ENCODE peak calls at places on chromosomes 11 and 22, in seven cellular contexts. One of them, this sample, is unnamed.

GRCh38 chr11:120211522-120212258 is 858 bp downstream of the OAF start:
- DNase-seq in heart left ventricle: peak
- DNase-seq in ovary: no peak
- DNase-seq in HCT116: no peak
- DNase-seq in lower leg skin: no peak
- DNase-seq in A549: no peak
- DNase-seq in GM12891: no peak
- DNase-seq in this sample: no peak

GRCh38 chr11:70415642-70416395 is 17.5 kb downstream of the CTTN start:
- DNase-seq in heart left ventricle: no peak
- DNase-seq in ovary: no peak
- DNase-seq in HCT116: no peak
- DNase-seq in lower leg skin: no peak
- DNase-seq in A549: no peak
- DNase-seq in GM12891: no peak
- DNase-seq in this sample: no peak

GRCh38 chr22:19880786-19881569 is 26.3 kb upstream of the GNB1L start:
- DNase-seq in heart left ventricle: peak
- DNase-seq in ovary: peak
- DNase-seq in HCT116: peak
- DNase-seq in lower leg skin: no peak
- DNase-seq in A549: peak
- DNase-seq in GM12891: peak
- DNase-seq in this sample: peak

GRCh38 chr11:60854140-60854846 is 1.5 kb downstream of the PTGDR2 start:
- DNase-seq in heart left ventricle: no peak
- DNase-seq in ovary: no peak
- DNase-seq in HCT116: no peak
- DNase-seq in lower leg skin: no peak
- DNase-seq in A549: no peak
- DNase-seq in GM12891: no peak
- DNase-seq in this sample: no peak

GRCh38 chr22:27372969-27373670 is 428.4 kb downstream of the MN1 start:
- DNase-seq in heart left ventricle: no peak
- DNase-seq in ovary: no peak
- DNase-seq in HCT116: no peak
- DNase-seq in lower leg skin: no peak
- DNase-seq in A549: no peak
- DNase-seq in GM12891: no peak
- DNase-seq in this sample: no peak

GRCh38 chr11:5007561-5007960 is 12.9 kb downstream of the OR51L1 start:
- DNase-seq in heart left ventricle: no peak
- DNase-seq in ovary: no peak
- DNase-seq in HCT116: no peak
- DNase-seq in lower leg skin: no peak
- DNase-seq in A549: no peak
- DNase-seq in GM12891: no peak
- DNase-seq in this sample: no peak

GRCh38 chr11:9774109-9774508 is 110.2 kb downstream of the SWAP70 start:
- DNase-seq in heart left ventricle: no peak
- DNase-seq in ovary: no peak
- DNase-seq in HCT116: no peak
- DNase-seq in lower leg skin: no peak
- DNase-seq in A549: no peak
- DNase-seq in GM12891: no peak
- DNase-seq in this sample: no peak

GRCh38 chr11:69949327-69949726 is 128.8 kb upstream of the ANO1 start:
- DNase-seq in heart left ventricle: no peak
- DNase-seq in ovary: no peak
- DNase-seq in HCT116: peak
- DNase-seq in lower leg skin: no peak
- DNase-seq in A549: peak
- DNase-seq in GM12891: no peak
- DNase-seq in this sample: peak

GRCh38 chr11:33869511-33870422 is 22.1 kb downstream of the LMO2 start:
- DNase-seq in heart left ventricle: peak
- DNase-seq in ovary: no peak
- DNase-seq in HCT116: no peak
- DNase-seq in lower leg skin: no peak
- DNase-seq in A549: no peak
- DNase-seq in GM12891: peak
- DNase-seq in this sample: peak

GRCh38 chr22:47568700-47569099 is 806.2 kb downstream of the TBC1D22A start:
- DNase-seq in heart left ventricle: no peak
- DNase-seq in ovary: no peak
- DNase-seq in HCT116: no peak
- DNase-seq in lower leg skin: no peak
- DNase-seq in A549: no peak
- DNase-seq in GM12891: no peak
- DNase-seq in this sample: no peak

GRCh38 chr22:42645938-42646568 is 3.1 kb downstream of the CYB5R3 start:
- DNase-seq in heart left ventricle: no peak
- DNase-seq in ovary: no peak
- DNase-seq in HCT116: no peak
- DNase-seq in lower leg skin: no peak
- DNase-seq in A549: no peak
- DNase-seq in GM12891: no peak
- DNase-seq in this sample: no peak

GRCh38 chr11:120302001-120302805 is 22.9 kb upstream of the TLCD5 start:
- DNase-seq in heart left ventricle: no peak
- DNase-seq in ovary: no peak
- DNase-seq in HCT116: no peak
- DNase-seq in lower leg skin: peak
- DNase-seq in A549: no peak
- DNase-seq in GM12891: no peak
- DNase-seq in this sample: no peak

GRCh38 chr22:19884161-19884953 is 29.7 kb upstream of the GNB1L start:
- DNase-seq in heart left ventricle: no peak
- DNase-seq in ovary: no peak
- DNase-seq in HCT116: no peak
- DNase-seq in lower leg skin: no peak
- DNase-seq in A549: no peak
- DNase-seq in GM12891: no peak
- DNase-seq in this sample: no peak

GRCh38 chr11:61028135-61028729 is 56.8 kb downstream of the CD6 start:
- DNase-seq in heart left ventricle: no peak
- DNase-seq in ovary: no peak
- DNase-seq in HCT116: no peak
- DNase-seq in lower leg skin: no peak
- DNase-seq in A549: no peak
- DNase-seq in GM12891: no peak
- DNase-seq in this sample: no peak

GRCh38 chr11:45362636-45363035 is 76.5 kb upstream of the SYT13 start:
- DNase-seq in heart left ventricle: no peak
- DNase-seq in ovary: no peak
- DNase-seq in HCT116: no peak
- DNase-seq in lower leg skin: no peak
- DNase-seq in A549: no peak
- DNase-seq in GM12891: no peak
- DNase-seq in this sample: no peak

GRCh38 chr11:75268626-75269366 is 28.2 kb downstream of the TPBGL start:
- DNase-seq in heart left ventricle: peak
- DNase-seq in ovary: no peak
- DNase-seq in HCT116: no peak
- DNase-seq in lower leg skin: no peak
- DNase-seq in A549: no peak
- DNase-seq in GM12891: no peak
- DNase-seq in this sample: no peak

GRCh38 chr11:93288079-93288478 is 42.5 kb upstream of the DEUP1 start:
- DNase-seq in heart left ventricle: no peak
- DNase-seq in ovary: no peak
- DNase-seq in HCT116: no peak
- DNase-seq in lower leg skin: no peak
- DNase-seq in A549: no peak
- DNase-seq in GM12891: no peak
- DNase-seq in this sample: no peak

GRCh38 chr11:93288767-93289166 is 41.8 kb upstream of the DEUP1 start:
- DNase-seq in heart left ventricle: no peak
- DNase-seq in ovary: no peak
- DNase-seq in HCT116: no peak
- DNase-seq in lower leg skin: no peak
- DNase-seq in A549: no peak
- DNase-seq in GM12891: no peak
- DNase-seq in this sample: no peak

GRCh38 chr11:93291889-93292288 is 38.7 kb upstream of the DEUP1 start:
- DNase-seq in heart left ventricle: no peak
- DNase-seq in ovary: no peak
- DNase-seq in HCT116: no peak
- DNase-seq in lower leg skin: no peak
- DNase-seq in A549: no peak
- DNase-seq in GM12891: no peak
- DNase-seq in this sample: no peak

GRCh38 chr11:93291146-93291545 is 39.4 kb upstream of the DEUP1 start:
- DNase-seq in heart left ventricle: no peak
- DNase-seq in ovary: no peak
- DNase-seq in HCT116: no peak
- DNase-seq in lower leg skin: no peak
- DNase-seq in A549: no peak
- DNase-seq in GM12891: no peak
- DNase-seq in this sample: no peak

DNA sequence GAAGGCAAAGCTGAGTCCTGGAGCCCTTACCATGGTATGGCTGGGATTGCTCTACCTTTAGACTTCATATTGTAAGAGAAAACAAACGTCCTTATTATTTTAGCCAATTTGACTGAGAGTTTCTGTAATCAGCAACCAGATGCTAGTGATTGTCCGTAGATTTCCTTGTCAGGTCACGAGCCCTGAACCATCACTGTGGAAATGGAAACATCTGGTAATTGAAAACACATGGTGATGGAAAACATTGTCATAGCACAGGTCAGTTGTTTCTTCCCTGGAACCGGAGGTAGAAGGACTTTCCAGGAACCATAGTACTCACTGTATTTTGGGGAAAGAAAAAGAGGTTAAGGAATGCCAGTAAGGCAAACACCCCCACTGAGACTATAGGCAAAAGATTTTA is 40.5 kb upstream of the DEUP1 start:
- DNase-seq in heart left ventricle: no peak
- DNase-seq in ovary: no peak
- DNase-seq in HCT116: no peak
- DNase-seq in lower leg skin: no peak
- DNase-seq in A549: no peak
- DNase-seq in GM12891: no peak
- DNase-seq in this sample: no peak
- TF ChIP-seq POLR2A in heart left ventricle: no peak
- TF ChIP-seq POLR2A in ovary: no peak
- TF ChIP-seq POLR2A in HCT116: no peak
- TF ChIP-seq POLR2A in lower leg skin: no peak
- TF ChIP-seq POLR2A in A549: no peak
- TF ChIP-seq POLR2A in GM12891: no peak
- TF ChIP-seq POLR2A in this sample: no peak

GRCh38 chr11:7667460-7667859 is 5.8 kb downstream of the CYB5R2 start:
- DNase-seq in heart left ventricle: no peak
- DNase-seq in ovary: no peak
- DNase-seq in HCT116: no peak
- DNase-seq in lower leg skin: no peak
- DNase-seq in A549: no peak
- DNase-seq in GM12891: no peak
- DNase-seq in this sample: no peak
- TF ChIP-seq POLR2A in heart left ventricle: no peak
- TF ChIP-seq POLR2A in ovary: no peak
- TF ChIP-seq POLR2A in HCT116: no peak
- TF ChIP-seq POLR2A in lower leg skin: no peak
- TF ChIP-seq POLR2A in A549: no peak
- TF ChIP-seq POLR2A in GM12891: no peak
- TF ChIP-seq POLR2A in this sample: no peak

GRCh38 chr11:26753738-26754504 is 32.1 kb upstream of the SLC5A12 start:
- DNase-seq in heart left ventricle: no peak
- DNase-seq in ovary: peak
- DNase-seq in HCT116: peak
- DNase-seq in lower leg skin: peak
- DNase-seq in A549: peak
- DNase-seq in GM12891: no peak
- DNase-seq in this sample: no peak
- TF ChIP-seq POLR2A in heart left ventricle: no peak
- TF ChIP-seq POLR2A in ovary: no peak
- TF ChIP-seq POLR2A in HCT116: no peak
- TF ChIP-seq POLR2A in lower leg skin: no peak
- TF ChIP-seq POLR2A in A549: no peak
- TF ChIP-seq POLR2A in GM12891: no peak
- TF ChIP-seq POLR2A in this sample: no peak

DNA sequence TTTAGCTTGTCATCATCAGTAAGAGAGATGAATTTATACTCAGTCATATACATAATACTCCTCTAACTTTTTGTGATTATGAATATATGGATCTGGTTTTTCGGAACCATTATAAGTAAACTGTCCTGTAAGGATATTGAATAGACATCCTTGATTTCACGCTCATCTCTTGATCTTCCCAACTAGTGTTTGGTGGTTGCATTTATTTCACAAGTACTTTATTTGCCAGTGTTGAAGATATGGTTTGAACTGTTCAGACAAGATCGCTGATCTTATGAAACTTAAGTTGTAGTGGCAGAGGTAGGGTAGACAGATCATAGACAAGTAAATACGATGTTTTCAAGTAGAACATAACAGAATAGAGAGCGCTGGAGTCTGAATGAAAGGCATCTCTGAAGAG is 3.0 kb downstream of the FBXO7 start:
- DNase-seq in heart left ventricle: no peak
- DNase-seq in ovary: no peak
- DNase-seq in HCT116: no peak
- DNase-seq in lower leg skin: no peak
- DNase-seq in A549: no peak
- DNase-seq in GM12891: no peak
- DNase-seq in this sample: no peak
- TF ChIP-seq POLR2A in heart left ventricle: no peak
- TF ChIP-seq POLR2A in ovary: no peak
- TF ChIP-seq POLR2A in HCT116: no peak
- TF ChIP-seq POLR2A in lower leg skin: no peak
- TF ChIP-seq POLR2A in A549: no peak
- TF ChIP-seq POLR2A in GM12891: no peak
- TF ChIP-seq POLR2A in this sample: no peak